ENCODE peak calls at places on chromosomes 2 and 18, in nine cellular contexts. F, P, H, B, R, U, V, N and A are unnamed samples.

GRCh38 chr2:73020657-73021370 is 50.7 kb downstream of the SFXN5 start:
- DNase-seq in P (peak; percentile 19), B (peak; percentile 83), R (peak; percentile 69), N (no peak), V (no peak), F (no peak), H (peak; percentile 69), U (no peak), A (peak; percentile 22)

GRCh38 chr2:104784264-104784663 is 69.7 kb upstream of the POU3F3 start:
- DNase-seq in V (no peak), U (no peak), R (no peak), H (no peak), P (no peak), N (no peak), B (no peak), F (no peak), A (no peak)

GRCh38 chr2:227460079-227460485 is 11.9 kb upstream of the AGFG1 start:
- DNase-seq in N (no peak), V (no peak), B (peak; percentile 77), R (no peak), P (no peak), U (no peak), F (no peak), H (no peak), A (no peak)

GRCh38 chr2:188870289-188870688 is 103.9 kb upstream of the COL3A1 start:
- DNase-seq in H (peak; percentile 87), N (no peak), F (no peak), V (no peak), P (peak; percentile 88), B (peak; percentile 89), R (no peak), U (no peak), A (peak; percentile 49)

GRCh38 chr18:67669993-67670671 is 153.6 kb upstream of the DSEL start:
- DNase-seq in B (peak; percentile 93), V (no peak), P (peak; percentile 62), R (no peak), H (peak; percentile 93), N (no peak), U (no peak), F (no peak), A (peak; percentile 91)

GRCh38 chr2:102841107-102841840 is 79.4 kb downstream of the TMEM182 start:
- DNase-seq in V (peak; percentile 18), F (peak; percentile 63), R (peak; percentile 55), H (no peak), N (no peak), B (peak; percentile 50), U (no peak), P (peak; percentile 38), A (no peak)

GRCh38 chr2:232436381-232437129 is 19.4 kb upstream of the ALPI start:
- DNase-seq in H (no peak), R (no peak), F (no peak), V (no peak), U (no peak), B (no peak), P (no peak), N (no peak), A (no peak)

GRCh38 chr2:113703404-113704299 is 52.8 kb downstream of the SLC35F5 start:
- DNase-seq in N (no peak), V (no peak), B (no peak), U (no peak), F (no peak), R (no peak), H (no peak), P (no peak), A (no peak)

GRCh38 chr2:10331702-10332401 is 29.1 kb downstream of the HPCAL1 start:
- DNase-seq in H (no peak), U (no peak), F (no peak), N (no peak), R (no peak), B (no peak), P (no peak), V (no peak), A (no peak)

GRCh38 chr2:237790353-237790752 is 8.2 kb upstream of the RBM44 start:
- DNase-seq in N (no peak), H (no peak), U (no peak), R (no peak), B (peak; percentile 53), V (no peak), P (peak; percentile 27), F (no peak), A (no peak)

GRCh38 chr2:119230630-119231185 is 7.1 kb downstream of the STEAP3 start:
- DNase-seq in U (no peak), F (no peak), V (no peak), H (no peak), B (peak; percentile 61), P (no peak), N (no peak), R (no peak), A (no peak)

GRCh38 chr18:24362757-24363156 is 34.9 kb downstream of the OSBPL1A start:
- DNase-seq in F (no peak), P (peak; percentile 50), V (no peak), N (no peak), B (no peak), H (no peak), U (no peak), R (no peak), A (no peak)

GRCh38 chr2:134148843-134149472 is 104.9 kb upstream of the MGAT5 start:
- DNase-seq in V (no peak), B (no peak), P (peak; percentile 27), H (no peak), U (no peak), R (no peak), F (no peak), N (no peak), A (no peak)

GRCh38 chr18:23573948-23574431 is 12.3 kb downstream of the NPC1 start:
- DNase-seq in U (peak; percentile 25), V (no peak), N (no peak), F (no peak), H (no peak), P (peak; percentile 80), R (no peak), B (peak; percentile 57), A (no peak)

GRCh38 chr18:28766027-28766426 is 589.1 kb upstream of the CDH2 start:
- DNase-seq in F (no peak), P (no peak), V (no peak), N (no peak), R (no peak), H (no peak), B (no peak), U (no peak), A (no peak)

GRCh38 chr2:39778775-39779751 is at the start of gene THUMPD2:
- DNase-seq in B (peak; percentile 71), P (peak; percentile 43), R (peak; percentile 86), F (peak; percentile 52), V (peak; percentile 72), U (peak; percentile 76), N (peak; percentile 84), H (no peak), A (no peak)

GRCh38 chr2:155310589-155310988 is 612.1 kb downstream of the KCNJ3 start:
- DNase-seq in V (no peak), F (no peak), N (no peak), U (no peak), H (no peak), P (peak; percentile 47), R (peak; percentile 33), B (peak; percentile 48), A (no peak)

GRCh38 chr2:234146087-234146826 is 95.8 kb downstream of the SPP2 start:
- DNase-seq in H (peak; percentile 55), R (peak; percentile 36), V (no peak), P (peak; percentile 82), F (no peak), B (peak; percentile 75), N (no peak), U (no peak), A (peak; percentile 59)

GRCh38 chr2:113268621-113269360 is 9.9 kb downstream of the PAX8 start:
- DNase-seq in B (no peak), R (no peak), N (no peak), V (no peak), P (no peak), H (no peak), F (no peak), U (no peak), A (no peak)

GRCh38 chr18:59547691-59548182 is 149.5 kb downstream of the CCBE1 start:
- DNase-seq in F (no peak), U (no peak), V (no peak), N (no peak), H (peak; percentile 83), R (no peak), P (peak; percentile 46), B (peak; percentile 90), A (peak; percentile 54)
- H3K4me3 ChIP-seq in F (no peak overlapping the region), U (no peak overlapping the region), V (no peak overlapping the region), N (no peak overlapping the region), H (peak overlapping the region; percentile 4), R (no peak overlapping the region), P (no peak overlapping the region), B (no peak overlapping the region), A (peak overlapping the region; percentile 8)

DNA sequence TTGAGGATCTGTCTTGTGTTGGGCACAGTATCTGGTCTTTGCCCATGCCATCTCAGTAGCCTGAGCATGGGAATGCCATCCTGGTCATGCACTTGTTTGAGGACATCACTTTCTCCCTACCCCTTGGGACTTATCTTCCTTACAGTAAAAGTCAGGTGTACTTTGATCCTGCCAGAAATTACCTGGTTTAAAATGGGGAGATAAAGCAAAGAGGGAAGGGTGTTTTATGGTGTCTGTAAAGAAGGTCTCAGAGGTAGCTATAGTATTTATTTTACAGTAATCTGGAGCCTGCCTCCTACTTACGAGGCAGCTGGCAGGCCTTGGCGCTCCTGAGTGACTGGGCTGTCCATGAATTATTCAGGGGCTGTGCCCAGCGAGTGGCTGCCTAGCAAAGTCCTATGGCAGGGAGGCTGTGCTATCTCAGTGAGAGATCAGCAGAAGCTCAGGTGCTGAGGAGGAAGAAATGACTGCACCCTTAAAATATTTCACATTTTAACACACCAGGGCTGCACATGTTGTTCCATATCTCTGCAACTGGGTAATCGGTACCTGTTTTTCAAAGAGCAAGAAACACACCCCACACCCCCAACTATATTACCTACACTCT is 93.9 kb downstream of the SPTBN1 start:
- DNase-seq in V (no peak), U (no peak), H (no peak), B (no peak), F (peak; percentile 45), R (no peak), N (no peak), P (no peak), A (no peak)
- H3K4me3 ChIP-seq in V (no peak overlapping the region), U (no peak overlapping the region), H (no peak overlapping the region), B (no peak overlapping the region), F (no peak overlapping the region), R (no peak overlapping the region), N (no peak overlapping the region), P (no peak overlapping the region), A (no peak overlapping the region)

DNA sequence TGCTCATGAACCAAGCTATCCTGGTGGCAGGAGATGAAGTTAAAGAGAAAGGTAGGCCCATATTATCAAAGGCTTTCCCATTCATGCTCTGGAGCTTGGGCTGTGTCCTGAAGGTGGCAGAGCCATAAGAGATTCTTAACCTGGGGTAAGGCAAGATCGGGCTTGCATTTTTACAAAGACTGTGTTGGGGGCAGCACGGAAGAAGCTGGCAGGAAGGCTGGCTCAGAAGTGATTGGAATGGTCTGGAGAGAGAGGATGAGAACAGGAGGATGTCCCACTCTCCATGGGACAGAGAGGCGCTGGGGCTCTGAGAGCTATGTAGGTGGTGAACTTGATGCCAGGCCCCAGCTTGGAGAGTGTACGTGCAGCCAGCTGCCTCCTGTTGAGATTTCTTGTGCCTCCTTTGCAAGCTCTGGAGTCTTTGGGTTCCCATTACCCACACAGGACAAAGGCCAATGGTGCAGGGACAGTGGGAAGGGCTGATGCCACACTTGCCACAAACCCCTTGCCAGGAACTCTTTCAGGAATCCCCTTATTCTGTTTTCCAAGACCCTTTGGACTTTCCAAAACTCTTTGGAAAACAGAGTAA is 40.6 kb upstream of the FZD5 start:
- DNase-seq in F (no peak), R (no peak), B (no peak), N (no peak), V (no peak), P (peak; percentile 47), H (no peak), U (no peak), A (no peak)
- H3K4me3 ChIP-seq in F (no peak overlapping the region), R (no peak overlapping the region), B (no peak overlapping the region), N (no peak overlapping the region), V (peak overlapping the region; percentile 48), P (no peak overlapping the region), H (no peak overlapping the region), U (no peak overlapping the region), A (no peak overlapping the region)

GRCh38 chr18:50429207-50429948 is 54.5 kb downstream of the SKA1 start:
- DNase-seq in U (no peak), H (no peak), F (no peak), P (peak; percentile 44), N (no peak), V (no peak), B (peak; percentile 45), R (peak; percentile 5), A (no peak)
- H3K4me3 ChIP-seq in U (no peak overlapping the region), H (no peak overlapping the region), F (no peak overlapping the region), P (no peak overlapping the region), N (no peak overlapping the region), V (no peak overlapping the region), B (no peak overlapping the region), R (no peak overlapping the region), A (no peak overlapping the region)